ENCODE peak calls at places on chromosomes 13 and 19, in five cellular contexts. L, C, N, P and K are unnamed samples. For H3K9me3 and H3K4me1, the result is how much of the 10 kb centered on the place peaks cover.

GRCh38 chr13:37995052-37995451 is 125.5 kb upstream of the TRPC4 start:
- DNase-seq in N (no peak), L (no peak), C (no peak), P (no peak), K (no peak)

GRCh38 chr19:50669319-50670101 is 20.3 kb downstream of the C19orf81 start:
- DNase-seq in C (peak), L (no peak), P (no peak), N (no peak), K (no peak)

GRCh38 chr19:12939908-12940533 is 1.6 kb downstream of the CALR start:
- DNase-seq in C (no peak), L (no peak), N (no peak), P (no peak), K (no peak)

GRCh38 chr19:10471909-10472308 is 31.2 kb downstream of the KEAP1 start:
- DNase-seq in P (no peak), L (no peak), C (peak), N (no peak), K (no peak)

GRCh38 chr19:14337510-14337909 is 43.7 kb upstream of the ADGRE5 start:
- DNase-seq in C (no peak), L (no peak), N (no peak), P (peak), K (no peak)

GRCh38 chr13:22134261-22134660 is 463.4 kb downstream of the FGF9 start:
- DNase-seq in P (no peak), C (no peak), L (no peak), N (no peak), K (no peak)

GRCh38 chr13:28575200-28575599 is 80.3 kb upstream of the FLT1 start:
- DNase-seq in L (no peak), N (no peak), C (no peak), P (no peak), K (no peak)

GRCh38 chr19:367963-368623 is 23.5 kb upstream of the MIER2 start:
- DNase-seq in L (no peak), C (no peak), N (no peak), P (no peak), K (no peak)

GRCh38 chr19:947707-948533 is 22.1 kb downstream of the ARID3A start:
- DNase-seq in P (no peak), N (peak), L (no peak), C (no peak), K (peak)

GRCh38 chr13:113532156-113532806 is 41.8 kb upstream of the DCUN1D2 start:
- DNase-seq in N (no peak), C (no peak), P (no peak), L (no peak), K (no peak)

GRCh38 chr19:49019242-49019932 is 2.5 kb upstream of the LHB start:
- DNase-seq in L (no peak), P (peak), N (no peak), C (no peak), K (peak)

GRCh38 chr13:44874886-44875630 is 114.2 kb downstream of the NUFIP1 start:
- DNase-seq in P (no peak), L (no peak), N (no peak), C (no peak), K (no peak)

GRCh38 chr13:95552539-95553270 is at the start of gene CLDN10:
- DNase-seq in N (no peak), L (no peak), C (peak), P (no peak), K (no peak)

GRCh38 chr13:39870197-39870746 is 214.8 kb downstream of the COG6 start:
- DNase-seq in N (no peak), C (no peak), P (no peak), L (no peak), K (no peak)

GRCh38 chr19:49677901-49678674 is 1.0 kb downstream of the PRMT1 start:
- DNase-seq in L (no peak), P (peak), N (peak), C (peak), K (peak)

GRCh38 chr19:42124386-42124901 is 7.8 kb downstream of the POU2F2 start:
- DNase-seq in N (no peak), C (no peak), L (no peak), P (no peak), K (no peak)
- H3K9me3 ChIP-seq in N (under half), C (under half), L (under half), P (under half), K (under half)

DNA sequence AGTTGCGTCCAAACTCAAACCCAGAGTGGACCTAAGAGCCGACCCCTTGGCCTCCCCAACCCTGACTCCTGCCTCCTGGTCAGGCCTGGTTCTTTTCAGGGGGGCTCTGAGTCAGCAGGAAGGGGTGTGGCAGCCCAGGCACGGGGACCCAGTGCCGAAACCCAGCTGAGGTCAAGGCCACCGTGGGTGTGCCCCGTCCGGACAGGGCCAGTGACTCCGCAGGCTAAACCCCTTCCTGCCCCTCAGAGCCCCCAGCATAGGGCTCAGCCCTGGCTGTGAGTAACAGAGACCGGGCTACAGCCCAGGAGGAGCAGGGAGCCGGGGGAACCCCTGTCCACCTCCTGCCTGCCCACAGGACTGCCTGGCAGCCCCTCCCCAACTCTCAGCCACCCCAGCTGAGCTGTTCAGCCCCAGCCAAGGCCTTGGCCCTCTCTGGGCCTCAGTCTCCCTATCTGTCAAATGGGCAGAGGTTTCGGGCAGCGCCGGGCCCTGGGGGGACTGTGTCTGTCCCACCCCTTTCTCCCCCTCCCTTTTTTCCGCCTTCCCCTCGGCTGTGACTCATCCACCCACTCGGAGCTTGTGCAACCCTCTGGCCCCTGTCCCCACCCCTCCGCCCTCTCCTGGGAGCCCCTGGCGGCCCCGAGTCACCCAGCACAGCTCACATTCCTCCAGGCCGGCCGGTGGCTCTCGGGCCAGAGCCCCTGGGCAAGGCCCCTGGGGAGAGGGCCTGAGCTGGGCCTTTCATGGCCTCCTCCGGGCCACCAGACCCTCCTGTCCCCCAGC is 8.6 kb downstream of the ZBTB7A start:
- DNase-seq in L (no peak), C (no peak), N (peak), P (no peak), K (peak)
- H3K4me1 ChIP-seq in L (under half), C (under half), N (under half), P (half or more), K (half or more)

GRCh38 chr19:16002985-16003384 is 54.2 kb downstream of the OR10H4 start:
- DNase-seq in C (no peak), L (no peak), N (no peak), P (no peak), K (no peak)
- H3K9me3 ChIP-seq in C (under half), L (under half), N (under half), P (under half), K (under half)

DNA sequence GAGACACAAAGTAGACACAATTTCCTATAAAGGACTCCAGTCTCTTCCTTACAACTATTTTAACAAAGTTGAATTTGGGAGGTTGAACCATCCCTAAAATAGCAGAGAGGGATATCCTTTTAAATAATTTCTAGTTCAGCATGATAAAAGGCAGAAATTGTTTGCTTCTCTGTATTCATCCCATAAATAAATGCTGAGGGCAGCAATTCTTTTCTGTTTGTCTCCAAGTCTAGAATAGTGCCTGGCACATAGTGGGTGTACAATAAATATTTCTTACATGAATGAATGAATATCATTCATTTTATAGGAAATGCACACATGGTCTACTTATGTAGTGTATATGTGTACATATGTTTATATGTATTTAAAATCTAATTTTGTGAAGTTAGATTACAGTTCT is 12.3 kb downstream of the COL4A1 start:
- DNase-seq in P (no peak), N (no peak), L (no peak), C (no peak), K (no peak)
- H3K4me1 ChIP-seq in P (under half), N (under half), L (under half), C (under half), K (under half)